ENCODE peak calls at places on chromosomes 1 and 21, in eight cellular contexts. U, N, J, X, T, A, S and F are unnamed samples.
A peak's percentile ranks its signal among the peaks of the same experiment; 100 is the strongest.

GRCh38 chr1:999797-1000356 is at the start of gene HES4:
- DNase-seq in X (peak; percentile 90), A (peak; percentile 97), N (peak; percentile 90), T (peak; percentile 92), U (peak; percentile 81), S (peak; percentile 92), J (peak; percentile 83), F (peak; percentile 93)

GRCh38 chr1:178542554-178543290 is 29.8 kb downstream of the TEX35 start:
- DNase-seq in J (peak; percentile 89), A (peak; percentile 94), T (peak; percentile 78), X (peak; percentile 85), N (peak; percentile 89), S (peak; percentile 94), U (peak; percentile 71), F (peak; percentile 92)

GRCh38 chr1:84693009-84693408 is 2.7 kb upstream of the SSX2IP start:
- DNase-seq in A (no peak), X (no peak), U (no peak), J (no peak), T (no peak), N (no peak), S (no peak), F (no peak)

GRCh38 chr1:51063121-51063520 is 38.9 kb upstream of the C1orf185 start:
- DNase-seq in A (no peak), T (peak; percentile 67), J (no peak), S (no peak), X (no peak), U (no peak), N (peak; percentile 81), F (no peak)

GRCh38 chr1:22248746-22249145 is 105.8 kb upstream of the WNT4 start:
- DNase-seq in N (no peak), S (no peak), X (no peak), A (no peak), U (no peak), T (no peak), J (no peak), F (no peak)

GRCh38 chr1:57492846-57493245 is 69.0 kb upstream of the DAB1 start:
- DNase-seq in U (no peak), S (no peak), A (no peak), X (no peak), T (no peak), N (no peak), J (no peak), F (no peak)

GRCh38 chr1:23574265-23574754 is 15.0 kb upstream of the ID3 start:
- DNase-seq in X (no peak), J (no peak), U (no peak), T (no peak), A (no peak), S (no peak), N (no peak), F (no peak)

GRCh38 chr1:6270432-6270831 is 9.5 kb upstream of the GPR153 start:
- DNase-seq in X (no peak), S (peak; percentile 45), U (no peak), A (no peak), T (no peak), N (no peak), J (no peak), F (no peak)

GRCh38 chr1:1597275-1597930 is 2.5 kb downstream of the FNDC10 start:
- DNase-seq in A (no peak), S (no peak), X (no peak), U (no peak), T (peak; percentile 61), N (no peak), J (no peak), F (no peak)

GRCh38 chr1:35568975-35569395 is 4.1 kb upstream of the TFAP2E start:
- DNase-seq in X (no peak), J (peak; percentile 74), U (no peak), T (peak; percentile 53), N (peak; percentile 60), S (peak; percentile 68), A (peak; percentile 75), F (peak; percentile 78)

GRCh38 chr1:212012034-212012740 is 23.2 kb downstream of the INTS7 start:
- DNase-seq in U (peak; percentile 44), N (peak; percentile 65), S (peak; percentile 70), X (peak; percentile 54), J (peak; percentile 75), T (peak; percentile 75), A (peak; percentile 71), F (peak; percentile 70)

GRCh38 chr1:241470361-241470760 is 49.2 kb downstream of the FH start:
- DNase-seq in N (peak; percentile 7), U (no peak), S (no peak), T (no peak), X (no peak), A (no peak), J (no peak), F (no peak)

GRCh38 chr1:18511469-18511997 is 30.8 kb downstream of the KLHDC7A start:
- DNase-seq in N (no peak), S (no peak), J (no peak), U (no peak), A (no peak), T (no peak), X (no peak), F (no peak)

GRCh38 chr1:10833630-10834557 is 37.4 kb upstream of the CASZ1 start:
- DNase-seq in J (no peak), S (no peak), U (no peak), X (no peak), T (peak; percentile 35), A (no peak), N (no peak), F (no peak)

GRCh38 chr21:42609806-42610205 is 43.6 kb upstream of the PDE9A start:
- DNase-seq in J (no peak), U (no peak), X (no peak), A (no peak), S (no peak), N (no peak), T (no peak), F (no peak)

GRCh38 chr1:86619313-86619712 is 72.4 kb downstream of the CLCA4 start:
- DNase-seq in N (no peak), T (no peak), U (no peak), S (no peak), J (no peak), X (no peak), A (no peak), F (no peak)

GRCh38 chr1:26307363-26307781 is 936 bp upstream of the UBXN11 start:
- DNase-seq in X (no peak), U (no peak), N (no peak), A (no peak), S (no peak), T (no peak), J (no peak), F (no peak)

DNA sequence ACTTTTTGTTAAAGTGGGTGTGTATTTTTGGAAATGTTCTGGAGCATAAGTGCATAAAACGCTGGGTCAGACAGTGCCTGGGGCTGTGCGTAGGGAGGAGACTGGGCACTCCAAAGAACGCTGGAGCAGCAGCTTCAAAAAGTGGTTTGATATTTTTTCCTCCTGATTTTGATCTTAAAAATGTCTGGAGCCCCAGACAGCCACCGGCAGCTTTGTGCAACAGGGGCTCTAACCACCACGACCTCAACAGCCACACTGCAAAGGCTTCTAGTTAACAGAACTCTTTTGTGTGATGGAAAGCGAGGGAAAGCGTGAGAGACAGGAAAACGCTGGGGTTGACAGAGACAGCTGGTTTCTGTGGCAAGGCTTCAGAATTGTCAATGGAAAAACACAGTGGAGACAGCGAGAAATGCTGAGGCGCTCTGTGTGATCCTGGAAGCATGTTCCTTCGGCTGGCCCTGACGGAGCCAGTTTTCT is 363.4 kb upstream of the CAMK1G start:
- DNase-seq in T (no peak), N (no peak), J (no peak), U (peak; percentile 47), S (no peak), A (no peak), X (no peak), F (no peak)
- TF ChIP-seq POLR2A in T (no peak), N (no peak), J (no peak), U (no peak), S (no peak), A (no peak), X (no peak), F (no peak)

GRCh38 chr1:40709100-40709801 is 17.7 kb downstream of the NFYC start:
- DNase-seq in U (peak; percentile 87), X (peak; percentile 87), A (peak; percentile 91), N (peak; percentile 97), J (peak; percentile 80), T (peak; percentile 89), S (peak; percentile 87), F (peak; percentile 84)
- H3K4me3 ChIP-seq in U (peak overlapping the region; percentile 58), X (peak overlapping the region; percentile 31), A (peak overlapping the region; percentile 52), N (peak overlapping the region; percentile 74), J (peak overlapping the region; percentile 0), T (peak overlapping the region; percentile 46), S (peak overlapping the region; percentile 63), F (peak overlapping the region; percentile 51)

GRCh38 chr1:206557636-206558473 is 50.5 kb downstream of the RASSF5 start:
- DNase-seq in A (no peak), S (no peak), U (no peak), T (no peak), J (no peak), X (no peak), N (no peak), F (peak; percentile 48)

GRCh38 chr1:206555473-206555935 is 48.2 kb downstream of the RASSF5 start:
- DNase-seq in T (no peak), X (peak; percentile 62), U (peak; percentile 56), J (no peak), A (no peak), N (no peak), S (peak; percentile 31), F (no peak)

GRCh38 chr1:206556047-206556747 is 48.9 kb downstream of the RASSF5 start:
- DNase-seq in S (no peak), J (no peak), U (no peak), X (no peak), N (no peak), T (no peak), A (no peak), F (no peak)

GRCh38 chr1:206558794-206559660 is 51.7 kb downstream of the RASSF5 start:
- DNase-seq in S (no peak), T (no peak), X (no peak), U (no peak), A (no peak), J (no peak), N (no peak), F (no peak)

GRCh38 chr1:206556748-206557635 is 49.7 kb downstream of the RASSF5 start:
- DNase-seq in T (peak; percentile 25), X (peak; percentile 52), S (peak; percentile 90), U (peak; percentile 57), N (peak; percentile 38), J (peak; percentile 65), A (peak; percentile 85), F (peak; percentile 82)
- TF ChIP-seq POLR2A in T (no peak), X (no peak), S (peak; percentile 59), U (no peak), N (no peak), J (peak; percentile 67), A (peak; percentile 15), F (no peak)

DNA sequence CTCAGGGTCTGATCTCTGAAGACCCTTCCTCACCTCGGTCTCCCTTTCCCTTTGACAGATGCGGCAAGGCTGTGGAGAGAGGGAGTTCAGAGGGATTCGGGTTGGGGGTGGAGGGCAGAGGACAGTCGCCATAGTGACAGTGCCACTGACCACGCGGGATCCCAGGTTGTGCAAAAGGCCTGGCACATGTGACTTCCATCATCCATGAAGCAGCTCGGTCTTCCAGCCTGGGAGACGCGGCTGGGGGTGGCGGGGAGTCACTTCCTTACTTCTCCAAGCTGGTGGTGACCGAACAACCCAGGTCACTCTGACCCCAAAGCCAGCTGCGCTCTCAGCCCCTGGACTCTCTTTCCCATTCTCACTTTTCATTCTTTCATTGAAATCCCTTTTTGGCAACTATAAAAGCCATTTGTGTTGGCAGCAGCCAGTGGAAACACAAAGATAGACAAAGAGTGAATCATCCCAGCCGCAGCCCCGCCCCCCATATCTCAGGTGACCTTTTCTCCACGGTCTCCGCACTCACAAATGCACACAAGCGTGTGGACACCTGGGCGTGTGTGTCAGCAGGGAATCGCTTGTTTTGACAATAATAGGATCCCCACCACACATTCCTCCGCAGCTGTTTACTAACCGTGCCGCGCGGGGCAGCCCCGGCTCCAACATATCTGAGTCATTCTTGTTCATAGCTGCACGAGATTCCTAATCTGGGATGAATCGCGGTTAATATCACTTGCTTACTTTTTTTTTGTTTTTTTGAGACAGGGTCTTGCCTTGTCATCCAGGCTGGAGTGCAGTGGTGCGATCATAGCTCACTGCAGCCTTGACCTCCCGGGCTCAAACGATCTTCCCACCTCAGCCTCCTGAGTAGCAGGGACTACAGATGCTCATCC is 68.3 kb downstream of the DHRS3 start:
- DNase-seq in S (peak; percentile 73), X (peak; percentile 90), T (peak; percentile 92), U (peak; percentile 82), N (peak; percentile 98), A (peak; percentile 92), J (no peak), F (peak; percentile 75)
- H3K4me3 ChIP-seq in S (no peak overlapping the region), X (no peak overlapping the region), T (peak overlapping the region; percentile 26), U (peak overlapping the region; percentile 4), N (no peak overlapping the region), A (no peak overlapping the region), J (no peak overlapping the region), F (no peak overlapping the region)